ENCODE peak calls at places on chromosomes 3 and 15, in seven cellular contexts. O is Peyer's patch, M is BJ, S is mammary epithelial cell, W is cardiac fibroblast, Y is foreskin fibroblast, X is cardiac muscle cell. B is an unnamed sample.

GRCh38 chr15:45242289-45242688 is 9.7 kb upstream of the SLC28A2 start:
- DNase-seq in Y (peak), M (no peak), X (peak), S (peak), O (no peak), W (peak), B (no peak)

GRCh38 chr15:72271895-72272212 is 500 bp downstream of the PARP6 start:
- DNase-seq in W (peak), M (no peak), X (peak), O (no peak), Y (no peak), S (peak), B (no peak)

GRCh38 chr15:66483131-66483566 is 14.4 kb downstream of the SNAPC5 start:
- DNase-seq in X (peak), S (peak), W (peak), M (no peak), O (no peak), Y (peak), B (no peak)

GRCh38 chr15:28885630-28886430 is at the start of gene APBA2:
- DNase-seq in X (peak), M (no peak), W (peak), S (peak), O (no peak), Y (no peak), B (no peak)

GRCh38 chr3:118380576-118380975 is 654.1 kb downstream of the IGSF11 start:
- DNase-seq in X (no peak), W (no peak), S (no peak), O (no peak), Y (no peak), M (no peak), B (no peak)

GRCh38 chr15:28918141-28918983 is 32.6 kb downstream of the APBA2 start:
- DNase-seq in O (no peak), W (peak), S (peak), M (no peak), X (peak), Y (no peak), B (no peak)

GRCh38 chr3:15380980-15381890 is 46.1 kb downstream of the METTL6 start:
- DNase-seq in S (no peak), Y (no peak), X (no peak), M (no peak), O (no peak), W (no peak), B (no peak)

GRCh38 chr3:169147246-169148008 is 516.1 kb downstream of the MECOM start:
- DNase-seq in W (peak), X (peak), O (peak), Y (peak), M (no peak), S (peak), B (peak)

GRCh38 chr3:120102674-120103073 is 8.4 kb upstream of the GSK3B start:
- DNase-seq in O (no peak), W (no peak), M (no peak), S (peak), X (no peak), Y (no peak), B (no peak)

GRCh38 chr3:29427266-29428103 is 146.6 kb downstream of the RBMS3 start:
- DNase-seq in M (peak), S (no peak), W (peak), X (peak), Y (peak), O (no peak), B (peak)

GRCh38 chr15:72402726-72403125 is 4.6 kb downstream of the TMEM202 start:
- DNase-seq in W (no peak), S (no peak), O (no peak), M (no peak), X (no peak), Y (no peak), B (no peak)

GRCh38 chr15:69009353-69009752 is 5.1 kb upstream of the NOX5 start:
- DNase-seq in X (peak), O (no peak), W (no peak), S (no peak), M (no peak), Y (no peak), B (no peak)

GRCh38 chr15:66401130-66402021 is 14.7 kb downstream of the MAP2K1 start:
- DNase-seq in W (no peak), X (no peak), M (no peak), O (no peak), Y (no peak), S (peak), B (no peak)

GRCh38 chr3:105970283-105970682 is 101.5 kb upstream of the CBLB start:
- DNase-seq in S (peak), W (peak), M (peak), Y (peak), O (no peak), X (peak), B (no peak)

GRCh38 chr3:53890726-53891499 is 746 bp downstream of the SELENOK start:
- DNase-seq in Y (no peak), O (peak), W (peak), S (peak), M (no peak), X (peak), B (no peak)

GRCh38 chr3:120634539-120634938 is 38.4 kb downstream of the NDUFB4 start:
- DNase-seq in W (no peak), Y (no peak), X (no peak), O (no peak), S (peak), M (no peak), B (no peak)

GRCh38 chr3:12987602-12988001 is 85.6 kb downstream of the IQSEC1 start:
- DNase-seq in O (no peak), M (no peak), S (no peak), X (no peak), W (no peak), Y (no peak), B (no peak)

GRCh38 chr15:90807687-90808086 is 60.7 kb upstream of the FURIN start:
- DNase-seq in M (no peak), W (no peak), X (no peak), O (no peak), S (no peak), Y (no peak), B (no peak)

GRCh38 chr3:197007296-197007940 is 22.2 kb downstream of the MELTF start:
- DNase-seq in S (no peak), W (no peak), M (no peak), Y (no peak), O (no peak), X (no peak), B (no peak)

GRCh38 chr3:194736896-194737600 is 51.4 kb downstream of the FAM43A start:
- DNase-seq in O (no peak), S (no peak), W (no peak), M (no peak), Y (no peak), X (no peak), B (no peak)

GRCh38 chr15:73991260-73991659 is 835 bp downstream of the STOML1 start:
- DNase-seq in S (no peak), O (no peak), M (no peak), X (peak), Y (no peak), W (peak), B (peak)

GRCh38 chr3:143865302-143865701 is 17.0 kb upstream of the SLC9A9 start:
- DNase-seq in W (peak), O (no peak), Y (no peak), M (no peak), X (peak), S (no peak), B (no peak)

GRCh38 chr3:197331131-197331530 is 32.7 kb upstream of the DLG1 start:
- DNase-seq in O (no peak), X (peak), M (no peak), Y (no peak), W (peak), S (no peak), B (no peak)

GRCh38 chr3:85781806-85782205 is 823.0 kb downstream of the CADM2 start:
- DNase-seq in S (no peak), X (no peak), Y (no peak), M (no peak), O (no peak), W (no peak), B (no peak)

GRCh38 chr3:103787164-103787871 is 1352.5 kb downstream of the ZPLD1 start:
- DNase-seq in M (no peak), X (no peak), W (no peak), O (no peak), Y (no peak), S (no peak), B (no peak)

GRCh38 chr3:145639207-145639606 is 521.8 kb downstream of the PLOD2 start:
- DNase-seq in X (peak), O (no peak), Y (no peak), W (no peak), S (no peak), M (no peak), B (no peak)

GRCh38 chr3:131026321-131027151 is at the start of the genes ASTE1 and NEK11:
- DNase-seq in O (peak), Y (peak), X (peak), M (peak), W (peak), S (peak), B (peak)

GRCh38 chr15:68407886-68408500 is 24.0 kb downstream of the ITGA11 start:
- DNase-seq in M (no peak), Y (no peak), W (no peak), S (no peak), O (no peak), X (no peak), B (no peak)

GRCh38 chr3:4498446-4498845 is 5.3 kb downstream of the ITPR1 start:
- DNase-seq in Y (no peak), O (no peak), W (no peak), S (no peak), M (no peak), X (no peak), B (no peak)

GRCh38 chr3:160879859-160880258 is 123.8 kb downstream of the PPM1L start:
- DNase-seq in O (no peak), M (no peak), S (no peak), X (no peak), W (no peak), Y (no peak), B (no peak)

GRCh38 chr3:51942603-51943450 is 664 bp downstream of the PARP3 start:
- DNase-seq in S (peak), M (no peak), W (peak), O (peak), Y (peak), X (peak), B (peak)

GRCh38 chr3:141000027-141000663 is 51.0 kb upstream of the SPSB4 start:
- DNase-seq in X (peak), M (no peak), S (peak), O (peak), W (peak), Y (peak), B (peak)

GRCh38 chr15:65302061-65302460 is 2.4 kb upstream of the RNU5B-1 start:
- DNase-seq in W (no peak), Y (no peak), M (no peak), O (peak), S (no peak), X (no peak), B (no peak)

GRCh38 chr15:65304393-65305143 is at the start of gene RNU5B-1:
- DNase-seq in W (peak), S (peak), Y (peak), M (peak), X (peak), O (peak), B (peak)

GRCh38 chr15:65305776-65306175 is 1.3 kb downstream of the RNU5B-1 start:
- DNase-seq in W (no peak), O (no peak), Y (no peak), M (no peak), S (peak), X (no peak), B (no peak)

GRCh38 chr15:65305144-65305758 is 774 bp downstream of the RNU5B-1 start:
- DNase-seq in S (peak), Y (no peak), M (no peak), X (no peak), W (no peak), O (no peak), B (no peak)

GRCh38 chr15:65303687-65304392 is 637 bp upstream of the RNU5B-1 start:
- DNase-seq in O (peak), Y (peak), W (peak), S (peak), M (no peak), X (peak), B (peak)
- TF ChIP-seq CTCF in O (no peak), Y (no peak), W (no peak), S (no peak), M (no peak), X (peak), B (no peak)

GRCh38 chr15:101489633-101490407 is at the start of gene PCSK6:
- DNase-seq in S (no peak), Y (no peak), O (peak), X (peak), M (no peak), W (peak), B (peak)
- H3K4me3 ChIP-seq in S (no peak), Y (peak), O (peak), X (peak), M (peak), W (peak), B (peak)

DNA sequence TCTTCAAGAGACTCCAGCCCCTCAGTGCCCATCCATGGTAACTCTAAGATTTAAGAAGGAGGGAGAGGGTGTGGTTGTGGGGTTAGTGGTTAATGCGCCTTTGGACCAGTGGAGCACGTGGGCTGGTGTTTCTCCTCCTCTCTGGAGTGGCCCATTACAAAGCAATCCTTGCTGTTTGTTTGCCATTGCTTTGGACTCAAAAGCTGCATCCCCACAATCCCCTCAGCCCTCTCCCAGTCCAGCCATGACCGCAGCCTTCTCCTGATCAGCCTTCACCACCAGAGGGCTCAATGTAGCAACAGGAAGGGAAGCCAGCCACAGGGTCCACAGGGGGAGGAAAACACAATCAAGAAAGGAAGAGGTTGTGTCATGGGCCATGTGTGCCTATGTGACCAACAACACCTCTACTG is 38.4 kb upstream of the FAM174B start:
- DNase-seq in S (no peak), W (peak), M (no peak), O (no peak), Y (no peak), X (peak), B (no peak)
- TF ChIP-seq CTCF in S (peak), W (peak), M (peak), O (no peak), Y (peak), X (peak), B (peak)

GRCh38 chr15:37008205-37008604 is 92.1 kb downstream of the MEIS2 start:
- DNase-seq in O (no peak), W (no peak), S (no peak), X (no peak), Y (no peak), M (no peak), B (no peak)
- H3K4me3 ChIP-seq in O (no peak), W (no peak), S (no peak), X (no peak), Y (no peak), M (no peak), B (no peak)

DNA sequence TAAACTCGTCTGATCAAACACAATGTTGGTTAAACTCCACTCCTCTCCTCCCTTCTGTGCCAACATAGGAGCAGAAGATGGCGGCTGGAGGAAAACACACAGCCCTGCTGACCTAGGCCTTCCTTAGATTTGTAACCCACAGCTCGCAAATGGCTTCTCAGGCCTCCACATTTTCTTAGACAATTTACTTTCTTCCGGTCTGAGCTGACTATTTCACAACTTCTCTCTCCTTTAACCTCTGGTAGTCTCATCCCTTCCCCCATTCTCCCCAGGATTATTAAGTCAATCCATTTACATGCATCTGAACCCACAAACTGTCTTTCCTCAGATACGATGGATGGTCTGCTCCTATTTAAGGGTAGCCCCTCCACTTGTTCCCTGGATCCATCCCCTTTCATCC is 25.7 kb upstream of the ULK4 start:
- DNase-seq in M (no peak), Y (no peak), S (no peak), O (no peak), W (no peak), X (no peak), B (no peak)
- TF ChIP-seq CTCF in M (no peak), Y (no peak), S (no peak), O (no peak), W (no peak), X (no peak), B (no peak)

GRCh38 chr3:42685363-42685881 is at the start of gene KLHL40:
- DNase-seq in X (no peak), W (no peak), M (no peak), Y (no peak), S (no peak), O (no peak), B (no peak)
- H3K4me3 ChIP-seq in X (no peak), W (no peak), M (no peak), Y (peak), S (no peak), O (peak), B (no peak)